ENCODE peak calls at places on chromosomes 16 and 17, in four cellular contexts. J is ovary, P is body of pancreas, B is thyroid gland. Q is an unnamed sample.

GRCh38 chr17:36645358-36645757 is 44.0 kb downstream of the MRM1 start:
- DNase-seq in J (no peak), P (no peak), B (no peak), Q (no peak)

GRCh38 chr16:56647641-56648431 is 3.9 kb upstream of the MT1B start:
- DNase-seq in J (no peak), P (no peak), B (no peak), Q (no peak)

GRCh38 chr16:54286330-54287017 is at the start of gene IRX3:
- DNase-seq in J (peak; percentile 66), P (peak; percentile 68), B (peak; percentile 76), Q (peak; percentile 88)

GRCh38 chr16:1180772-1181714 is 28.1 kb downstream of the CACNA1H start:
- DNase-seq in J (peak; percentile 81), P (no peak), B (no peak), Q (no peak)

GRCh38 chr17:79574656-79575055 is 36.2 kb downstream of the RBFOX3 start:
- DNase-seq in J (no peak), P (no peak), B (no peak), Q (no peak)

GRCh38 chr17:10117581-10118001 is 80.8 kb downstream of the GAS7 start:
- DNase-seq in J (no peak), P (peak; percentile 50), B (no peak), Q (no peak)

GRCh38 chr17:50051082-50051576 is 4.8 kb upstream of the ITGA3 start:
- DNase-seq in J (no peak), P (peak; percentile 29), B (no peak), Q (peak; percentile 62)

GRCh38 chr16:68383858-68384257 is 64.5 kb downstream of the SMPD3 start:
- DNase-seq in J (no peak), P (no peak), B (no peak), Q (no peak)

GRCh38 chr17:16419074-16419928 is 3.9 kb downstream of the TRPV2 start:
- DNase-seq in J (no peak), P (peak; percentile 44), B (peak; percentile 74), Q (no peak)

GRCh38 chr16:66872524-66872923 is 7.8 kb upstream of the PDP2 start:
- DNase-seq in J (no peak), P (no peak), B (no peak), Q (no peak)

GRCh38 chr16:4116328-4117249 is at the start of gene ADCY9:
- DNase-seq in J (peak; percentile 85), P (peak; percentile 81), B (peak; percentile 83), Q (peak; percentile 80)

GRCh38 chr17:4970273-4970672 is 2.7 kb upstream of the SPAG7 start:
- DNase-seq in J (no peak), P (no peak), B (no peak), Q (no peak)

GRCh38 chr17:45895304-45895968 is 1.1 kb downstream of the MAPT start:
- DNase-seq in J (peak; percentile 38), P (no peak), B (peak; percentile 7), Q (no peak)

GRCh38 chr17:73211745-73212144 is 18.9 kb downstream of the COG1 start:
- DNase-seq in J (no peak), P (no peak), B (no peak), Q (no peak)

GRCh38 chr17:77786740-77787505 is 171.6 kb upstream of the TNRC6C start:
- DNase-seq in J (no peak), P (no peak), B (no peak), Q (no peak)

GRCh38 chr17:58281511-58282011 is 826 bp upstream of the MPO start:
- DNase-seq in J (no peak), P (no peak), B (no peak), Q (no peak)

GRCh38 chr17:59074494-59074893 is 32.2 kb downstream of the TRIM37 start:
- DNase-seq in J (no peak), P (no peak), B (no peak), Q (no peak)

GRCh38 chr17:62995377-62995885 is 29.4 kb downstream of the TANC2 start:
- DNase-seq in J (no peak), P (peak; percentile 35), B (peak; percentile 7), Q (peak; percentile 45)

GRCh38 chr17:2656293-2656692 is 55.3 kb downstream of the CLUH start:
- DNase-seq in J (no peak), P (no peak), B (no peak), Q (no peak)

GRCh38 chr17:41367426-41368075 is 2.1 kb downstream of the KRT33B start:
- DNase-seq in J (no peak), P (no peak), B (no peak), Q (no peak)

GRCh38 chr17:28466521-28467048 is 6.9 kb upstream of the SLC13A2 start:
- DNase-seq in J (no peak), P (no peak), B (no peak), Q (no peak)

GRCh38 chr17:35010093-35010492 is 29.8 kb downstream of the LIG3 start:
- DNase-seq in J (no peak), P (no peak), B (no peak), Q (no peak)

GRCh38 chr16:12147681-12148479 is 171.3 kb downstream of the SNX29 start:
- DNase-seq in J (no peak), P (no peak), B (no peak), Q (no peak)

GRCh38 chr16:49713770-49714169 is 142.1 kb downstream of the ZNF423 start:
- DNase-seq in J (no peak), P (no peak), B (no peak), Q (no peak)

GRCh38 chr17:33080091-33080490 is 88.4 kb downstream of the SPACA3 start:
- DNase-seq in J (no peak), P (no peak), B (no peak), Q (no peak)

GRCh38 chr17:4318596-4318995 is 47.9 kb downstream of the UBE2G1 start:
- DNase-seq in J (no peak), P (no peak), B (no peak), Q (no peak)

GRCh38 chr17:42529054-42529453 is 7.0 kb upstream of the NAGLU start:
- DNase-seq in J (no peak), P (no peak), B (no peak), Q (no peak)

DNA sequence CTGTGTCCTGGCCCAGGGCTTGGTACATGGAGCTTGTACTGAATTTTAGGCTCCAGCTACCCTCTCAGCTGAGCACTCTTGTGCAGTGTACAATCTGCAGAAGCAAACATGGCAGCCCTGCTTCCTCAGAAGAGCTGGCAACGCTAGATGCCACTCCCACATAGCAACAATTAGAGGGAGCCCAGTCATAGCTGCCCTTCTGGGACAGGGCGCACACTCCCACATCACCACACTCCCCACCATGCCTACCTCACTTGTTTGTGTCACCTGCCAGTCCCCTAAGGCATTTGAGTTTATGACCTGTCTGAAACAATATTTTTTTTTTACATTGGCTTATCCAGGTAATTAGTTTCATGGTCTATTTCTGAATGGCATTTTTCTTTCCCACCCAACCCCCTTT is 72.3 kb downstream of the C17orf67 start:
- DNase-seq in J (no peak), P (no peak), B (no peak), Q (no peak)
- H3K27me3 ChIP-seq in J (no peaks in the 10 kb centered on the region), P (no peaks in the 10 kb centered on the region), B (no peaks in the 10 kb centered on the region), Q (no peaks in the 10 kb centered on the region)

GRCh38 chr16:38941-39892 is 14.2 kb downstream of the POLR3K start:
- DNase-seq in J (no peak), P (peak; percentile 28), B (no peak), Q (peak; percentile 73)
- TF ChIP-seq POLR2A in J (no peak), P (no peak), B (no peak), Q (no peak)

GRCh38 chr16:88922826-88923410 is 54.1 kb downstream of the CBFA2T3 start:
- DNase-seq in J (no peak), P (no peak), B (no peak), Q (no peak)

GRCh38 chr16:88920618-88921602 is 54.5 kb upstream of the PABPN1L start:
- DNase-seq in J (peak; percentile 57), P (peak; percentile 78), B (peak; percentile 23), Q (peak; percentile 58)

GRCh38 chr16:88921603-88921995 is 55.1 kb upstream of the PABPN1L start:
- DNase-seq in J (no peak), P (no peak), B (no peak), Q (no peak)

GRCh38 chr16:88923450-88923849 is 53.6 kb downstream of the CBFA2T3 start:
- DNase-seq in J (no peak), P (no peak), B (no peak), Q (no peak)

DNA sequence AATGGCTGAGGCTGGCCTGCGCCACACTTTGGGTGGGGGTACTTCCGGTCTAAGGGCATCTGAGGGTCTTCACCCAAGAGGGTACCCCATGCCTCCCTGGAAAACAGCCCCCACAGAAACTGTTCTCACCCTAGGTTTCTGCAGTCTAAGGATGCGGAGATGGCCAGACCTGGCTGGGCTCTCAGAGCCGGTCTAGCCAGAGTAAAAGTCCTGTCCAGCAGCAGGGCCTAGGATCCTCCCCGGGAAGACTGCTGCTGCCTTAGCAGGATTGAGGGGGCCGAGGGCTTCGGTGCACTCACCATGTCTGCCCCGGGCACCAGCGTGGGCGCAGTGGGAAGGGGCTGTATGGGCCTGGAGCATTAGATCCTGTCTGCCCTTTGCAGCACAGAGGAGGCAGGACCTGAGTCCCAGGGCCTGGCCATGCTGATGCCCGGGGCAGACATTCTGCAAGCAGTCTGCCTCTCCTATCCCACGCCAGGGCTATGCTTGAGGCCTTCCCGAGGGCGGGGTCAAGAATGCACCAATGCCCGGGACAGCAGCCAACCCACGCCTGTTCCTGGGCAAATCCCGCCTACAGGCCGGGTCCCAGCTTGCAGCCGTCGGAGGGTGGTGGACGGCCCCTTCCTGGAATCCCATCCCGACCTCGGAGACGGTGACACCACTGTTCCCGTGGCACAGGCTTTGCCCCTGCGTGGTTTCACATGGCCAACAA is 54.7 kb downstream of the CBFA2T3 start:
- DNase-seq in J (peak; percentile 59), P (peak; percentile 92), B (peak; percentile 48), Q (peak; percentile 67)
- TF ChIP-seq CTCF in J (no peak), P (no peak), B (no peak), Q (no peak)

DNA sequence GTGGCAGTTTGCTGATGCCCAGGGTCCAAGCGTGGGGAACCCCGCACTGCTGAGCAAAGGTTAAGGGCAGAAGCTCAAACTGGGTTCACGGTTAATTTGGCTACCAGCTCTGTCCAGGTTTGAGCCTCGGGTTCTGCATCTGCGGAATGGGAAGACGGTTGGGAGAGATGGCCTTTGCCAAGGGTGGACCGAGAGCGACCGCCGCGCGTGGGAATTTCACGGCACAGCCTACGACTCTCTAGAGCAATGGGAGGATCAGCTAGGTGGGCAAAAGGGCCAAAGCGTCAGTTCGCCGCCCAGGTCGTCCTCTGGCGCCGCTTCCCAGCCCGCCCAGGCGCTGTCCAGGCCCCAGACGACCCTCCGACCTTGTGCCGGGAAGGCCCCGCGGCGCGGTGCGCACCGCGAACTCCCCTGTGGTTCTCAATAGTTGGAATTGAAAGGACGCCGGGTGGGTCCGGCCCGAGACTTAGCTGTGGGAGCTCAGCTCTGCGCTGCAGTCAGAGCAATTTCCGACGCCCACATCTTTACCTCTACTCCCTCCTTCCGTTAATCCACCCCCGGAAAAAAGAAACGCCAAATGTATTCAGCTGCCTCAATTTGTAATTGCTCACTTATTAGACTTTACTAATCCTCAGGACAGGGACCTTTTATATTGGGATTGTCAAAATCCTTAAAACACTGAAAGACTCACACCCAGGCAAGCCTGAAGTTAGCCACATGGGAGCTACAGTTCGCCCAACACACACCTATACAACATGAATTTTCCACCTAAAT is 2.5 kb upstream of the HS3ST3B1 start:
- DNase-seq in J (no peak), P (no peak), B (no peak), Q (no peak)
- H3K27me3 ChIP-seq in J (no peaks in the 10 kb centered on the region), P (peaks cover 33% of the 10 kb centered on the region), B (peaks cover 48% of the 10 kb centered on the region), Q (peaks cover 15% of the 10 kb centered on the region)

GRCh38 chr17:31549525-31550388 is 158.3 kb downstream of the RAB11FIP4 start:
- DNase-seq in J (peak; percentile 93), P (peak; percentile 96), B (peak; percentile 91), Q (peak; percentile 96)
- TF ChIP-seq POLR2A in J (peak; percentile 44), P (peak; percentile 14), B (no peak), Q (no peak)